ENCODE peak calls at places on chromosomes 6 and 20, in six cellular contexts. X is transverse colon, O is tibial nerve, A is ovary, W is uterus, V is prostate gland. D is an unnamed sample. For H3K4me1, the result is how much of the 10 kb centered on the place peaks cover.

GRCh38 chr20:38268115-38268514 is 7.6 kb upstream of the KIAA1755 start:
- DNase-seq in X (no peak), O (no peak), A (no peak), W (no peak), V (no peak), D (no peak)

GRCh38 chr6:137488736-137489409 is 5.3 kb downstream of the OLIG3 start:
- DNase-seq in X (no peak), O (no peak), A (no peak), W (no peak), V (no peak), D (no peak)

GRCh38 chr20:9119776-9120175 is 50.9 kb downstream of the PLCB4 start:
- DNase-seq in X (no peak), O (no peak), A (no peak), W (no peak), V (peak), D (peak)

GRCh38 chr6:133380723-133381122 is 139.6 kb downstream of the EYA4 start:
- DNase-seq in X (no peak), O (no peak), A (no peak), W (no peak), V (no peak), D (no peak)

GRCh38 chr6:148709577-148709976 is 37.3 kb upstream of the UST start:
- DNase-seq in X (no peak), O (no peak), A (no peak), W (no peak), V (peak), D (no peak)

GRCh38 chr6:127690092-127690491 is 113.1 kb downstream of the C6orf58 start:
- DNase-seq in X (no peak), O (no peak), A (no peak), W (no peak), V (no peak), D (no peak)

GRCh38 chr6:140541288-140541687 is 1166.8 kb upstream of the CITED2 start:
- DNase-seq in X (no peak), O (no peak), A (no peak), W (no peak), V (no peak), D (no peak)

GRCh38 chr20:688809-689208 is 13.2 kb upstream of the SCRT2 start:
- DNase-seq in X (no peak), O (no peak), A (no peak), W (no peak), V (no peak), D (no peak)

GRCh38 chr6:104325341-104326172 is 534.2 kb downstream of the HACE1 start:
- DNase-seq in X (no peak), O (no peak), A (no peak), W (no peak), V (no peak), D (peak)

GRCh38 chr6:36610576-36611336 is 16.6 kb downstream of the SRSF3 start:
- DNase-seq in X (no peak), O (no peak), A (peak), W (no peak), V (no peak), D (no peak)

GRCh38 chr20:10971096-10971495 is 297.3 kb upstream of the JAG1 start:
- DNase-seq in X (no peak), O (no peak), A (no peak), W (no peak), V (no peak), D (no peak)

GRCh38 chr6:6713660-6714446 is 125.3 kb downstream of the LY86 start:
- DNase-seq in X (no peak), O (peak), A (no peak), W (no peak), V (no peak), D (no peak)

GRCh38 chr20:1875762-1876161 is 19.4 kb upstream of the SIRPA start:
- DNase-seq in X (no peak), O (no peak), A (no peak), W (no peak), V (no peak), D (no peak)

GRCh38 chr6:150363733-150364132 is 5.1 kb upstream of the IYD start:
- DNase-seq in X (no peak), O (no peak), A (no peak), W (no peak), V (no peak), D (no peak)

GRCh38 chr6:167291623-167292300 is 647 bp downstream of the UNC93A start:
- DNase-seq in X (no peak), O (no peak), A (no peak), W (no peak), V (no peak), D (no peak)

GRCh38 chr6:50442531-50443040 is 270.7 kb upstream of the TFAP2D start:
- DNase-seq in X (no peak), O (no peak), A (no peak), W (no peak), V (no peak), D (no peak)

GRCh38 chr20:62409935-62410741 is 3.1 kb upstream of the CABLES2 start:
- DNase-seq in X (peak), O (no peak), A (peak), W (peak), V (peak), D (peak)

GRCh38 chr6:34922177-34922663 is 33.2 kb downstream of the ANKS1A start:
- DNase-seq in X (no peak), O (no peak), A (no peak), W (no peak), V (no peak), D (no peak)

GRCh38 chr6:52725530-52726192 is 37.6 kb downstream of the GSTA2 start:
- DNase-seq in X (peak), O (no peak), A (no peak), W (no peak), V (peak), D (no peak)

GRCh38 chr20:38790210-38791053 is 15.1 kb upstream of the PPP1R16B start:
- DNase-seq in X (no peak), O (no peak), A (no peak), W (no peak), V (no peak), D (no peak)

GRCh38 chr6:29887819-29888581 is 54.3 kb upstream of the HLA-A start:
- DNase-seq in X (peak), O (peak), A (peak), W (peak), V (peak), D (peak)

GRCh38 chr6:83221886-83222479 is 28.8 kb downstream of the RWDD2A start:
- DNase-seq in X (no peak), O (no peak), A (no peak), W (no peak), V (no peak), D (no peak)

GRCh38 chr20:47358672-47359532 is 2.4 kb upstream of the ZMYND8 start:
- DNase-seq in X (peak), O (peak), A (peak), W (peak), V (peak), D (peak)

GRCh38 chr6:37222125-37222967 is 35.2 kb upstream of the TBC1D22B start:
- DNase-seq in X (peak), O (no peak), A (peak), W (peak), V (peak), D (peak)

GRCh38 chr6:137832110-137832509 is 34.9 kb upstream of the TNFAIP3 start:
- DNase-seq in X (no peak), O (no peak), A (no peak), W (no peak), V (no peak), D (no peak)

GRCh38 chr6:12504325-12504966 is 212.1 kb upstream of the PHACTR1 start:
- DNase-seq in X (peak), O (no peak), A (no peak), W (no peak), V (no peak), D (no peak)

GRCh38 chr6:1669996-1670395 is 60.3 kb downstream of the FOXC1 start:
- DNase-seq in X (no peak), O (no peak), A (no peak), W (no peak), V (no peak), D (no peak)

GRCh38 chr6:159299566-159299965 is 130.4 kb downstream of the FNDC1 start:
- DNase-seq in X (no peak), O (no peak), A (no peak), W (no peak), V (no peak), D (no peak)

GRCh38 chr20:50980851-50981713 is 22.5 kb downstream of the MOCS3 start:
- DNase-seq in X (peak), O (no peak), A (peak), W (peak), V (peak), D (peak)

GRCh38 chr20:49853640-49854039 is 41.0 kb downstream of the SLC9A8 start:
- DNase-seq in X (no peak), O (no peak), A (no peak), W (no peak), V (no peak), D (no peak)

GRCh38 chr6:10030942-10031537 is 383.8 kb downstream of the TFAP2A start:
- DNase-seq in X (no peak), O (no peak), A (no peak), W (no peak), V (no peak), D (no peak)

GRCh38 chr6:13038315-13039261 is 289.7 kb downstream of the TBC1D7 start:
- DNase-seq in X (no peak), O (no peak), A (no peak), W (no peak), V (no peak), D (peak)

GRCh38 chr20:35085477-35086225 is 7.0 kb downstream of the TRPC4AP start:
- DNase-seq in X (no peak), O (no peak), A (no peak), W (no peak), V (no peak), D (no peak)

GRCh38 chr6:132530293-132530974 is 7.6 kb upstream of the TAAR9 start:
- DNase-seq in X (peak), O (no peak), A (peak), W (peak), V (peak), D (peak)

GRCh38 chr20:20710847-20711315 is 1.6 kb downstream of the RALGAPA2 start:
- DNase-seq in X (peak), O (no peak), A (no peak), W (no peak), V (peak), D (no peak)

GRCh38 chr20:40749985-40750506 is 61.0 kb upstream of the MAFB start:
- DNase-seq in X (no peak), O (no peak), A (no peak), W (no peak), V (no peak), D (no peak)

GRCh38 chr20:25022680-25023079 is 30.1 kb upstream of the APMAP start:
- DNase-seq in X (peak), O (peak), A (peak), W (no peak), V (no peak), D (peak)

GRCh38 chr6:125044066-125044465 is 81.8 kb downstream of the RNF217 start:
- DNase-seq in X (no peak), O (no peak), A (no peak), W (no peak), V (no peak), D (no peak)

GRCh38 chr6:155185544-155185943 is 78.3 kb upstream of the CLDN20 start:
- DNase-seq in X (peak), O (no peak), A (no peak), W (no peak), V (no peak), D (no peak)

GRCh38 chr6:158284340-158285210 is 27.7 kb upstream of the TULP4 start:
- DNase-seq in X (no peak), O (no peak), A (no peak), W (no peak), V (peak), D (no peak)

GRCh38 chr6:158278015-158278414 is 34.2 kb upstream of the TULP4 start:
- DNase-seq in X (no peak), O (no peak), A (no peak), W (no peak), V (no peak), D (no peak)

GRCh38 chr6:158283304-158284005 is 28.8 kb upstream of the TULP4 start:
- DNase-seq in X (no peak), O (no peak), A (no peak), W (no peak), V (no peak), D (peak)

GRCh38 chr6:158285321-158285960 is 26.8 kb upstream of the TULP4 start:
- DNase-seq in X (no peak), O (no peak), A (no peak), W (no peak), V (no peak), D (no peak)

DNA sequence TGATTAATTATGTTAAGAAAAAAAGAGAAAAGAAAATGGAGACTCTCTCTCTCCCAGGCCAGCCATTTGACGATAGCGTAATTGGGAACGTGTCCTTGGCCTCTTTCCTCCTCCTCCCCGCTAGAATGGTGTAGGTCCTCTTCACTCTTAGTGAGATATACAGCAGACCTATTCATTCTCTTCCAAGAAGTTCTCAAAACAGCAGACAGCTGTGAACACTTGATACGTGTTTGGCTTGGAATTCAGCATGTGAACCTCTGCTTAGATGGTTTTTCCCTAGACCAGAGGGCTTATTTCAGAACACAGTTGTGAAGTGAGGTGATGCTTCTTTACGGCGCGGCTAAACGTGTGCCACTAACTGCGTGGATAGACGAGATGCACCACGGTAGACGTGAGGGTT is 32.6 kb upstream of the TULP4 start:
- DNase-seq in X (no peak), O (no peak), A (peak), W (peak), V (no peak), D (peak)
- TF ChIP-seq POLR2A in X (no peak), O (no peak), A (no peak), W (no peak), V (no peak), D (no peak)

GRCh38 chr6:111764238-111765182 is 108.7 kb downstream of the FYN start:
- DNase-seq in X (peak), O (no peak), A (no peak), W (no peak), V (no peak), D (no peak)
- H3K4me1 ChIP-seq in X (under half), O (under half), A (under half), W (under half), V (under half), D (under half)

DNA sequence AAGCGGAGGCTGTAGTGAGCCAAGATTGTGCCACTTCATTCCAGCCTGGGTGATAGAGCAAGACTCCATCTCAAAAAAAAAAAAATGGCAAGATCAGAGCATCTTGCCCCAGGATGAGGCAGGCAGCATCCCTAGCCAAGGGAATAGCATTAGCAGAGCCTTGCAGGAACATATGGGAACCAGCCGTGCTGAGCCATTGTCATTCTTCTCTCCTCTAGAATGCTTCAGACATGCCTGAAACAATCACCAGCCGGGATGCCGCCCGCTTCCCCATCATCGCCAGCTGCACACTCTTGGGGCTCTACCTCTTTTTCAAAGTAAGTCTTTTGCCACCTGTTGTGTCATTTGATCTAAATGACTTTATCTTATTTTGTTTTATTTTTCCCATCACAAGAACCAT is 13.0 kb downstream of the HM13 start:
- DNase-seq in X (no peak), O (no peak), A (no peak), W (no peak), V (no peak), D (no peak)
- TF ChIP-seq POLR2A in X (no peak), O (no peak), A (no peak), W (no peak), V (no peak), D (no peak)

GRCh38 chr6:118893882-118894424 is at the start of gene ASF1A:
- DNase-seq in X (peak), O (peak), A (peak), W (peak), V (peak), D (peak)
- H3K4me1 ChIP-seq in X (under half), O (under half), A (under half), W (under half), V (under half), D (under half)

GRCh38 chr20:18496740-18497592 is at the start of gene RBBP9:
- DNase-seq in X (peak), O (peak), A (peak), W (peak), V (peak), D (peak)
- TF ChIP-seq POLR2A in X (no peak), O (no peak), A (no peak), W (no peak), V (peak), D (no peak)

GRCh38 chr6:163708459-163708858 is 293.9 kb downstream of the QKI start:
- DNase-seq in X (peak), O (no peak), A (no peak), W (no peak), V (no peak), D (no peak)
- H3K4me1 ChIP-seq in X (under half), O (under half), A (under half), W (under half), V (under half), D (under half)

D was measured in testis.